ENCODE peak calls at places on chromosomes 2 and 18, in seven cellular contexts. G is upper lobe of right lung; M is body of pancreas; D is CD8-positive, alpha-beta memory T cell; Q is GM23248; Y is CD8-positive, alpha-beta T cell; V is left lung. L is an unnamed sample.
A peak's percentile ranks its signal among the peaks of the same experiment; 100 is the strongest.

GRCh38 chr2:235854276-235854675 is 313.9 kb downstream of the GBX2 start:
- DNase-seq in G (no peak), M (no peak), D (no peak), Q (no peak), Y (no peak), V (no peak), L (no peak)

GRCh38 chr18:25349131-25349925 is 2.6 kb downstream of the ZNF521 start:
- DNase-seq in G (peak; percentile 63), M (no peak), D (no peak), Q (peak; percentile 72), Y (no peak), V (no peak), L (no peak)

GRCh38 chr18:10514082-10514481 is 11.7 kb upstream of the NAPG start:
- DNase-seq in G (no peak), M (no peak), D (no peak), Q (no peak), Y (no peak), V (no peak), L (no peak)

GRCh38 chr2:113052767-113053166 is at the start of gene IL36B:
- DNase-seq in G (no peak), M (no peak), D (no peak), Q (no peak), Y (no peak), V (no peak), L (no peak)

GRCh38 chr2:219057709-219058540 is 2.8 kb downstream of the IHH start:
- DNase-seq in G (peak; percentile 89), M (peak; percentile 85), D (peak; percentile 66), Q (peak; percentile 82), Y (peak; percentile 74), V (peak; percentile 71), L (peak; percentile 53)

GRCh38 chr2:26191316-26192159 is 18.6 kb downstream of the GAREM2 start:
- DNase-seq in G (no peak), M (no peak), D (no peak), Q (no peak), Y (no peak), V (no peak), L (no peak)

GRCh38 chr2:238573065-238573778 is 146.5 kb downstream of the ASB1 start:
- DNase-seq in G (no peak), M (peak; percentile 17), D (no peak), Q (no peak), Y (peak; percentile 17), V (no peak), L (no peak)

GRCh38 chr18:48540329-48541025 is 1.6 kb downstream of the CTIF start:
- DNase-seq in G (peak; percentile 86), M (peak; percentile 77), D (peak; percentile 26), Q (peak; percentile 92), Y (peak; percentile 28), V (peak; percentile 76), L (peak; percentile 24)

GRCh38 chr2:179991344-179991743 is 15.8 kb downstream of the CWC22 start:
- DNase-seq in G (no peak), M (no peak), D (no peak), Q (peak; percentile 38), Y (no peak), V (no peak), L (no peak)

GRCh38 chr2:227687189-227687588 is 20.6 kb downstream of the SCYGR5 start:
- DNase-seq in G (no peak), M (no peak), D (no peak), Q (no peak), Y (no peak), V (no peak), L (no peak)

GRCh38 chr2:102558463-102558862 is 60.9 kb upstream of the SLC9A2 start:
- DNase-seq in G (no peak), M (no peak), D (no peak), Q (peak; percentile 26), Y (no peak), V (no peak), L (no peak)

GRCh38 chr18:26342646-26343045 is 116.4 kb downstream of the TAF4B start:
- DNase-seq in G (no peak), M (no peak), D (no peak), Q (no peak), Y (no peak), V (no peak), L (no peak)

GRCh38 chr2:85184990-85185389 is 51.8 kb downstream of the TCF7L1 start:
- DNase-seq in G (no peak), M (no peak), D (no peak), Q (no peak), Y (no peak), V (no peak), L (no peak)

GRCh38 chr2:239587836-239588235 is 187.0 kb upstream of the HDAC4 start:
- DNase-seq in G (no peak), M (no peak), D (no peak), Q (no peak), Y (no peak), V (no peak), L (no peak)

GRCh38 chr2:199596549-199596948 is 138.8 kb upstream of the SATB2 start:
- DNase-seq in G (no peak), M (peak; percentile 17), D (no peak), Q (peak; percentile 45), Y (no peak), V (no peak), L (no peak)

GRCh38 chr18:53551868-53552426 is 672.5 kb downstream of the MBD2 start:
- DNase-seq in G (no peak), M (no peak), D (no peak), Q (no peak), Y (no peak), V (no peak), L (no peak)

GRCh38 chr2:150441226-150441625 is 46.2 kb downstream of the RND3 start:
- DNase-seq in G (no peak), M (no peak), D (no peak), Q (no peak), Y (no peak), V (no peak), L (no peak)

GRCh38 chr2:150450765-150451164 is 36.7 kb downstream of the RND3 start:
- DNase-seq in G (no peak), M (no peak), D (no peak), Q (peak; percentile 8), Y (no peak), V (no peak), L (no peak)

GRCh38 chr2:150449856-150450255 is 37.6 kb downstream of the RND3 start:
- DNase-seq in G (no peak), M (no peak), D (no peak), Q (no peak), Y (no peak), V (no peak), L (no peak)

GRCh38 chr2:150442484-150442883 is 45.0 kb downstream of the RND3 start:
- DNase-seq in G (no peak), M (no peak), D (no peak), Q (no peak), Y (no peak), V (no peak), L (no peak)

DNA sequence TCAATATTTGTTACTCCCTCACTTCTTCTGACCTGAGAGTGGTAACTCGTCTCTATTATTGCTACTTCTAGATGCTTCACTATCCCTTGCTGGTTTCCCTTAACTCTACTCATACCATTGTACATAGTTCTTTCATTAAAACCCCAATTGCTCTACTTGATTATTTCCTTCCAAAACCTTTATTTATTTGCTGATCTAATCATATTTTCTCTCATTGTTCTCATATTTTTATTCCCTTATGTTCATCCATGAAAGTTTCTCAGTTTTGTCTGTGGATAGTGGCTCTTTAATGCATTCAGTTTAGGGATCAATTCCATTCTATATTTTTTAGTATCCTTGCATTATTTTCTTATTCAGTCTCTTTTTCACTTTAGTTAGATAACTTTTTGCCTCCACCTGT is 42.1 kb downstream of the RND3 start:
- DNase-seq in G (no peak), M (no peak), D (no peak), Q (no peak), Y (no peak), V (no peak), L (no peak)
- H3K27me3 ChIP-seq in G (no peaks in the 10 kb centered on the region), M (no peaks in the 10 kb centered on the region), D (no peaks in the 10 kb centered on the region), Q (no peaks in the 10 kb centered on the region), Y (no peaks in the 10 kb centered on the region), V (no peaks in the 10 kb centered on the region), L (no peaks in the 10 kb centered on the region)

GRCh38 chr2:172724724-172725123 is 10.9 kb upstream of the RAPGEF4 start:
- DNase-seq in G (no peak), M (no peak), D (no peak), Q (no peak), Y (no peak), V (no peak), L (no peak)
- H3K4me1 ChIP-seq in G (no peaks in the 10 kb centered on the region), M (peaks cover 6% of the 10 kb centered on the region), D (no peaks in the 10 kb centered on the region), Q (no peaks in the 10 kb centered on the region), Y (no peaks in the 10 kb centered on the region), V (no peaks in the 10 kb centered on the region), L (no peaks in the 10 kb centered on the region)

GRCh38 chr18:46264255-46264654 is 160.1 kb downstream of the HAUS1 start:
- DNase-seq in G (no peak), M (no peak), D (no peak), Q (peak; percentile 41), Y (no peak), V (no peak), L (no peak)

GRCh38 chr18:46262856-46263255 is 158.7 kb downstream of the HAUS1 start:
- DNase-seq in G (no peak), M (no peak), D (no peak), Q (no peak), Y (no peak), V (no peak), L (no peak)

GRCh38 chr18:46261799-46262198 is 157.6 kb downstream of the HAUS1 start:
- DNase-seq in G (no peak), M (no peak), D (no peak), Q (peak; percentile 43), Y (no peak), V (no peak), L (no peak)

GRCh38 chr18:46260879-46261143 is 156.6 kb downstream of the HAUS1 start:
- DNase-seq in G (no peak), M (no peak), D (no peak), Q (no peak), Y (no peak), V (no peak), L (no peak)

GRCh38 chr18:46260016-46260878 is 156.1 kb downstream of the HAUS1 start:
- DNase-seq in G (no peak), M (no peak), D (no peak), Q (peak; percentile 78), Y (no peak), V (no peak), L (no peak)
- H3K27ac ChIP-seq in G (no peak overlapping the region), M (no peak overlapping the region), D (no peak overlapping the region), Q (peak overlapping the region; percentile 56), Y (no peak overlapping the region), V (no peak overlapping the region), L (no peak overlapping the region)

DNA sequence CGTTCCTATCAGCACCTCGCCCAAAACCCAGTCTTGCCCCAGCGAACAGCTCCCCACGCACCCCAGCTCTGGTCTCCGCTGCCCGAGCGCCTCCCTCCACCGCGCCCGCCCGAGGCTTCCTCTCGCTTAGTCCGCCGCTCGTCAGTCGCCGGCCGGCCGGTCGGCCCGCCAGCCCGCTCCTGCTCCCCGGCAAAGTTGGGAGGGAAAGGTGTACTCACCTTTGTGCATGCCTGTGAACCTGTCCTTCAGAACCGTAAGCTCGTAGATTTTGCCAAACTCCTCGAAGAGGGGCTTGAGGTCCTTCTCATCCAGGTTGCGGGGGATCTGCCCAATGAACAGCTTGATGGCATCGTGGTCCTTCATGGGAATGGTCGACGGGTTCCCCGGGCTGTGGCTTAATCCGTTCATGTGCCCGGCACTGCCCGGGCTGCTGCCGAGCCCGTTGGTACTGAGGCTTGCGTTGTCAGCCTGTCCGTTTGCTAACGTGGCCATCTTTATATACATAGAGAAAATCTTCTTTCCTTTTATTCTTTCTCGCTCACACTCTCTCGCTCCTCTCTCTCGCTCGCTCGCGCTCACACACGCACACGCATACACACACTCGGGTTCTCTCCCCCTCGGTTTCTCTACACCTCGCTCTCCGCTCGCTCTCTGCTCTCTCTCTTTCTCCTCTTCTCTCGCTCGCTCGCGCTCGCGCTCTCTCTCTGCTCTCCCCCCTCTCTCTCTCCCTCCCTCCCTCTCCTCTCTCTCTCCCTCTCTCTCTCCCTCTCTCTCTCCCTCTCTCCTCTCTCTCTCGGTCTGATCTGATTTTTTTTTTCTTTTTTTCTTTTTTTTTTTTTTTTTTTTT is at the start of gene CELF4:
- DNase-seq in G (peak; percentile 64), M (peak; percentile 15), D (no peak), Q (peak; percentile 41), Y (no peak), V (no peak), L (no peak)
- H3K27me3 ChIP-seq in G (peaks cover 72% of the 10 kb centered on the region), M (peaks cover 27% of the 10 kb centered on the region), D (peaks cover 15% of the 10 kb centered on the region), Q (peaks cover 64% of the 10 kb centered on the region), Y (peaks cover 20% of the 10 kb centered on the region), V (peaks cover 58% of the 10 kb centered on the region), L (peaks cover 31% of the 10 kb centered on the region)

L was measured in effector memory CD4-positive, alpha-beta T cell.